ENCODE peak calls at places on chromosomes 16 and 17, in six cellular contexts. B is neural progenitor cell, U is right lobe of liver, Z is heart right ventricle, Q is Panc1, G is left lung. Y is an unnamed sample. For H3K4me1, the result is how much of the 10 kb centered on the place peaks cover.

GRCh38 chr16:84765606-84766580 is 53.9 kb upstream of the CRISPLD2 start:
- DNase-seq in B (no peak), U (no peak), Z (no peak), Q (no peak), G (no peak), Y (no peak)

GRCh38 chr17:59165933-59166342 is 10.4 kb downstream of the PRR11 start:
- DNase-seq in B (peak), U (no peak), Z (no peak), Q (no peak), G (no peak), Y (peak)

GRCh38 chr17:29257756-29258155 is 11.1 kb downstream of the CRYBA1 start:
- DNase-seq in B (no peak), U (no peak), Z (no peak), Q (no peak), G (no peak), Y (no peak)

GRCh38 chr17:45749831-45750335 is 34.2 kb upstream of the CRHR1 start:
- DNase-seq in B (no peak), U (no peak), Z (no peak), Q (no peak), G (no peak), Y (no peak)

GRCh38 chr17:42307362-42307927 is 19.1 kb downstream of the STAT5A start:
- DNase-seq in B (no peak), U (no peak), Z (no peak), Q (no peak), G (no peak), Y (no peak)

GRCh38 chr17:59154335-59154720 is 658 bp downstream of the SKA2 start:
- DNase-seq in B (peak), U (no peak), Z (peak), Q (no peak), G (peak), Y (no peak)

GRCh38 chr16:424623-425081 is 797 bp upstream of the RAB11FIP3 start:
- DNase-seq in B (no peak), U (peak), Z (peak), Q (no peak), G (no peak), Y (no peak)

GRCh38 chr17:37741334-37742113 is 3.3 kb downstream of the HNF1B start:
- DNase-seq in B (no peak), U (peak), Z (no peak), Q (no peak), G (no peak), Y (no peak)

GRCh38 chr17:30517786-30518185 is 40.6 kb downstream of the GOSR1 start:
- DNase-seq in B (no peak), U (no peak), Z (no peak), Q (no peak), G (no peak), Y (no peak)

GRCh38 chr17:83100853-83101391 is 21.5 kb downstream of the METRNL start:
- DNase-seq in B (no peak), U (no peak), Z (no peak), Q (no peak), G (no peak), Y (no peak)

GRCh38 chr17:83101805-83102480 is 22.5 kb downstream of the METRNL start:
- DNase-seq in B (no peak), U (no peak), Z (no peak), Q (no peak), G (no peak), Y (no peak)

GRCh38 chr17:83099086-83099540 is 19.7 kb downstream of the METRNL start:
- DNase-seq in B (no peak), U (no peak), Z (no peak), Q (no peak), G (no peak), Y (no peak)

GRCh38 chr17:83099570-83100181 is 20.3 kb downstream of the METRNL start:
- DNase-seq in B (peak), U (no peak), Z (no peak), Q (no peak), G (no peak), Y (no peak)

DNA sequence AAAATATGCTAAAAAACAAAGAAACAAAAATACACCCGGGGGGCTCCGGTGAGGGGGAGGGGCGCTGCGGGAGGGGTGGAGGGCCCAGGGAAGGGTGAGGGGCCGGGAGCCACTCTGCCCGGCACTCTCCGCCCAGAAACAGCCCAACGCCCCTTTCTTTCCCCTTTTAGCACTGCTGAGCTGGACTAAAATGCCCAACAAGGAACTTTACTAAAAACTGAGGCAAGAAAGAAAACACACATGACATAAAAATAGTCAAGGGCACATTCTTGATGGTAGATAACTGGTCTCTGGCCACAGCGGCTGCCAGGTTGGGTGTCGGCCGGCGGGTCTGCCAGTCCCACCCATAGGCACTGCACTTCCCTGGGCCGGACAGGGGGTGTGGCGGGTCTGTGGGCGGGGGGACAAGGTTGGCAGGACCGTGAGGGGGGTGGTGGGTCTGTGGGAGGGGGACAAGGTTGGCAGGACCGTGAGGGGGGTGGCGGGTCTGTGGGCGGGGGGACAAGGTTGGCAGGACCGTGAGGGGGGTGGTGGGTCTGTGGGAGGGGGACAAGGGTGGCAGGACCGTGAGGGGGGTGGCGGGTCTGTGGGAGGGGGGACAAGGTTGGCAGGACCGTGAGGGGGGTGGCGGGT is 20.9 kb downstream of the METRNL start:
- DNase-seq in B (no peak), U (no peak), Z (no peak), Q (no peak), G (no peak), Y (no peak)
- H3K27ac ChIP-seq in B (no peak), U (no peak), Z (peak), Q (no peak), G (no peak), Y (no peak)

GRCh38 chr17:50464121-50464520 is 4.6 kb downstream of the CHAD start:
- DNase-seq in B (no peak), U (no peak), Z (no peak), Q (no peak), G (no peak), Y (no peak)
- H3K4me1 ChIP-seq in B (under half), U (under half), Z (under half), Q (under half), G (under half), Y (under half)

GRCh38 chr16:53131050-53131362 is 76.2 kb downstream of the CHD9 start:
- DNase-seq in B (peak), U (no peak), Z (no peak), Q (no peak), G (no peak), Y (no peak)
- H3K27ac ChIP-seq in B (no peak), U (peak), Z (peak), Q (no peak), G (peak), Y (no peak)

GRCh38 chr17:80034654-80034976 is 1.1 kb downstream of the TBC1D16 start:
- DNase-seq in B (no peak), U (no peak), Z (no peak), Q (no peak), G (no peak), Y (no peak)

GRCh38 chr17:80033840-80034239 is 1.8 kb downstream of the TBC1D16 start:
- DNase-seq in B (no peak), U (no peak), Z (no peak), Q (no peak), G (no peak), Y (no peak)

GRCh38 chr17:80031691-80032480 is 3.8 kb downstream of the TBC1D16 start:
- DNase-seq in B (no peak), U (no peak), Z (no peak), Q (no peak), G (no peak), Y (no peak)

GRCh38 chr17:80030730-80031410 is 4.8 kb downstream of the TBC1D16 start:
- DNase-seq in B (no peak), U (peak), Z (no peak), Q (no peak), G (peak), Y (no peak)

DNA sequence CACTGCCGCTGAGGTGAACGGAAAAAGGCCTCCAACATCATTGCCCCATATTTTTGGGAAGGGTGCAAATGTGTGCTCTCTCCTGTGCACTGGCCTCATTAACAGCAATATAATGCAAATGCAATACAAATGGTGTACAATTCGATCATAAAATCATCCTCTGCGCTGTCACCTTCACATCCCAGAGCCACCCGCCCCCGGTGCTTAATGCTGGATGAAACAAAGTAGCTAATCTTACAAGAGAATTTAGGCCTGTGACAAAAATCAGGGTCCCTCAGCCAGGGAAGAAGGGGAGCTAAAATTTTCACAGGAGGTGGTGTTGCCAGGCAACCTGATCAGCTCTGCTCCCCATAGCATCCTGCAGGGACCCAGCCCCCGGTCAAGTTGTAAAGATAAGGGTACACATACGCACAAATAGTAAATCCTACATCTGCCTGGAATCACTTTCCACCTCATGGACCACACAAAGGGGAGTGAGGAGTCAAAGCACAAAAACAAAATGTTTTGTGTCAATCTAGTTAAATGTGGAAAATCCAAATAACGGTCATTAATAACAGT is 3.0 kb downstream of the TBC1D16 start:
- DNase-seq in B (no peak), U (no peak), Z (no peak), Q (no peak), G (no peak), Y (no peak)
- H3K4me1 ChIP-seq in B (under half), U (under half), Z (under half), Q (under half), G (under half), Y (under half)